ENCODE peak calls at places on chromosomes 4 and X, in four cellular contexts. One of them, this sample, is unnamed.

GRCh38 chrX:98412058-98412457 is 1528.3 kb downstream of the RPA4 start:
- DNase-seq in GM12865: no peak
- DNase-seq in NCI-H2081: no peak
- DNase-seq in GM03348: no peak
- DNase-seq in this sample: no peak

GRCh38 chr4:186669735-186670134 is 53.9 kb downstream of the FAT1 start:
- DNase-seq in GM12865: no peak
- DNase-seq in NCI-H2081: no peak
- DNase-seq in GM03348: no peak
- DNase-seq in this sample: no peak

GRCh38 chrX:30039768-30040167 is 175.6 kb upstream of the MAGEB2 start:
- DNase-seq in GM12865: no peak
- DNase-seq in NCI-H2081: no peak
- DNase-seq in GM03348: peak; percentile 24
- DNase-seq in this sample: peak; percentile 4

GRCh38 chr4:90542216-90542615 is 415.0 kb downstream of the CCSER1 start:
- DNase-seq in GM12865: no peak
- DNase-seq in NCI-H2081: peak; percentile 8
- DNase-seq in GM03348: no peak
- DNase-seq in this sample: no peak

GRCh38 chrX:20181563-20182329 is 40.1 kb upstream of the EIF1AX start:
- DNase-seq in GM12865: peak; percentile 1
- DNase-seq in NCI-H2081: no peak
- DNase-seq in GM03348: no peak
- DNase-seq in this sample: peak; percentile 3

GRCh38 chrX:41302293-41302868 is 31.6 kb upstream of the DDX3X start:
- DNase-seq in GM12865: peak; percentile 10
- DNase-seq in NCI-H2081: no peak
- DNase-seq in GM03348: no peak
- DNase-seq in this sample: no peak

GRCh38 chr4:128716325-128716724 is 93.2 kb upstream of the JADE1 start:
- DNase-seq in GM12865: no peak
- DNase-seq in NCI-H2081: no peak
- DNase-seq in GM03348: no peak
- DNase-seq in this sample: no peak

GRCh38 chr4:82031386-82031785 is 342.4 kb downstream of the HNRNPD start:
- DNase-seq in GM12865: no peak
- DNase-seq in NCI-H2081: no peak
- DNase-seq in GM03348: no peak
- DNase-seq in this sample: no peak

GRCh38 chrX:110331444-110332025 is 13.7 kb upstream of the AMMECR1 start:
- DNase-seq in GM12865: no peak
- DNase-seq in NCI-H2081: no peak
- DNase-seq in GM03348: no peak
- DNase-seq in this sample: no peak

GRCh38 chr4:1393866-1394265 is 12.4 kb downstream of the NKX1-1 start:
- DNase-seq in GM12865: no peak
- DNase-seq in NCI-H2081: no peak
- DNase-seq in GM03348: no peak
- DNase-seq in this sample: no peak

GRCh38 chrX:22666441-22666840 is 333.3 kb upstream of the DDX53 start:
- DNase-seq in GM12865: peak; percentile 18
- DNase-seq in NCI-H2081: no peak
- DNase-seq in GM03348: peak; percentile 2
- DNase-seq in this sample: no peak

GRCh38 chr4:1927675-1928074 is 56.5 kb downstream of the NSD2 start:
- DNase-seq in GM12865: no peak
- DNase-seq in NCI-H2081: no peak
- DNase-seq in GM03348: no peak
- DNase-seq in this sample: no peak

GRCh38 chr4:186291256-186291890 is 25.4 kb downstream of the F11 start:
- DNase-seq in GM12865: no peak
- DNase-seq in NCI-H2081: no peak
- DNase-seq in GM03348: no peak
- DNase-seq in this sample: no peak

GRCh38 chr4:112410364-112410763 is 105.6 kb downstream of the NEUROG2 start:
- DNase-seq in GM12865: no peak
- DNase-seq in NCI-H2081: no peak
- DNase-seq in GM03348: no peak
- DNase-seq in this sample: no peak

GRCh38 chr4:142480244-142480643 is 365.9 kb downstream of the INPP4B start:
- DNase-seq in GM12865: no peak
- DNase-seq in NCI-H2081: no peak
- DNase-seq in GM03348: no peak
- DNase-seq in this sample: no peak

GRCh38 chr4:112112590-112113170 is 32.6 kb upstream of the FAM241A start:
- DNase-seq in GM12865: no peak
- DNase-seq in NCI-H2081: no peak
- DNase-seq in GM03348: no peak
- DNase-seq in this sample: no peak

GRCh38 chr4:41455215-41455614 is 82.7 kb upstream of the LIMCH1 start:
- DNase-seq in GM12865: no peak
- DNase-seq in NCI-H2081: no peak
- DNase-seq in GM03348: peak; percentile 23
- DNase-seq in this sample: no peak

This sample was measured in AG08395.